ENCODE peak calls at places on chromosome 6, in four cellular contexts. U is HepG2, W is GM12878, C is K562. L is an unnamed sample.

GRCh38 chr6:32622545-32623401 is 14.4 kb upstream of the HLA-DQA1 start:
- DNase-seq in W (peak; percentile 96), C (peak; percentile 4), U (peak; percentile 28), L (peak; percentile 70)

GRCh38 chr6:14711056-14711703 is 534.7 kb upstream of the JARID2 start:
- DNase-seq in U (peak; percentile 28), C (peak; percentile 94), W (no peak), L (peak; percentile 53)

GRCh38 chr6:118934461-118935330 is at the start of gene MCM9:
- DNase-seq in W (peak; percentile 67), C (peak; percentile 96), U (peak; percentile 90), L (peak; percentile 95)

GRCh38 chr6:146985111-146985510 is 219.1 kb upstream of the STXBP5 start:
- DNase-seq in U (peak; percentile 97), W (no peak), C (peak; percentile 46), L (peak; percentile 40)

GRCh38 chr6:32973144-32973854 is 4.9 kb downstream of the BRD2 start:
- DNase-seq in C (peak; percentile 65), U (peak; percentile 50), W (no peak), L (no peak)

GRCh38 chr6:158926429-158926828 is 73.6 kb downstream of the RSPH3 start:
- DNase-seq in C (no peak), U (peak; percentile 13), W (no peak), L (no peak)

GRCh38 chr6:20630617-20631448 is 96.6 kb downstream of the CDKAL1 start:
- DNase-seq in U (peak; percentile 88), C (no peak), W (peak; percentile 9), L (no peak)

GRCh38 chr6:7833753-7834075 is 76.9 kb downstream of the TXNDC5 start:
- DNase-seq in U (no peak), W (no peak), C (no peak), L (no peak)

GRCh38 chr6:142570221-142570671 is 268.4 kb downstream of the ADGRG6 start:
- DNase-seq in W (no peak), C (no peak), U (peak; percentile 40), L (no peak)

GRCh38 chr6:125509477-125509876 is 207.7 kb upstream of the HDDC2 start:
- DNase-seq in W (no peak), C (no peak), U (no peak), L (no peak)

GRCh38 chr6:107144014-107144413 is 28.7 kb upstream of the BEND3 start:
- DNase-seq in C (no peak), U (no peak), W (no peak), L (no peak)

GRCh38 chr6:73630401-73630800 is 23.4 kb downstream of the SLC17A5 start:
- DNase-seq in C (no peak), U (no peak), W (no peak), L (no peak)

GRCh38 chr6:2469428-2469827 is 224.0 kb upstream of the GMDS start:
- DNase-seq in U (no peak), C (no peak), W (no peak), L (no peak)

GRCh38 chr6:165766457-165766856 is 103.4 kb upstream of the PDE10A start:
- DNase-seq in W (no peak), U (no peak), C (no peak), L (no peak)

GRCh38 chr6:14518515-14519217 is 401.1 kb downstream of the CD83 start:
- DNase-seq in C (no peak), W (no peak), U (no peak), L (no peak)

GRCh38 chr6:37308084-37308817 is 45.5 kb upstream of the RNF8 start:
- DNase-seq in W (no peak), U (no peak), C (no peak), L (peak; percentile 15)

GRCh38 chr6:7283676-7284075 is 29.3 kb downstream of the SSR1 start:
- DNase-seq in W (no peak), C (no peak), U (no peak), L (no peak)

GRCh38 chr6:134689676-134690447 is 260.0 kb downstream of the ALDH8A1 start:
- DNase-seq in C (no peak), U (no peak), W (no peak), L (no peak)

GRCh38 chr6:87473419-87473903 is 687 bp downstream of the SLC35A1 start:
- DNase-seq in C (no peak), W (peak; percentile 12), U (peak; percentile 20), L (no peak)

GRCh38 chr6:121305957-121306607 is 28.2 kb downstream of the TBC1D32 start:
- DNase-seq in W (no peak), U (peak; percentile 59), C (peak; percentile 52), L (peak; percentile 38)

GRCh38 chr6:113050010-113050893 is 703.1 kb downstream of the RFPL4B start:
- DNase-seq in C (peak; percentile 12), W (no peak), U (no peak), L (no peak)

GRCh38 chr6:2108700-2109306 is 136.6 kb downstream of the GMDS start:
- DNase-seq in U (peak; percentile 20), W (no peak), C (no peak), L (peak; percentile 61)

GRCh38 chr6:140957334-140957733 is 1175.4 kb upstream of the GJE1 start:
- DNase-seq in W (no peak), C (no peak), U (no peak), L (no peak)

GRCh38 chr6:69868961-69869360 is 2.6 kb downstream of the COL19A1 start:
- DNase-seq in C (no peak), W (no peak), U (no peak), L (no peak)

GRCh38 chr6:69866351-69867074 is at the start of gene COL19A1:
- DNase-seq in C (peak; percentile 4), U (no peak), W (peak; percentile 76), L (peak; percentile 45)

GRCh38 chr6:69868252-69868804 is 2.0 kb downstream of the COL19A1 start:
- DNase-seq in C (peak; percentile 6), W (no peak), U (no peak), L (no peak)

GRCh38 chr6:69865126-69865525 is 1.2 kb upstream of the COL19A1 start:
- DNase-seq in W (no peak), U (no peak), C (no peak), L (no peak)

GRCh38 chr6:69867075-69867911 is 937 bp downstream of the COL19A1 start:
- DNase-seq in C (peak; percentile 59), U (peak; percentile 12), W (no peak), L (peak; percentile 65)
- TF ChIP-seq FOXK2 in C (no peak), U (no peak), W (no peak), L (no peak)

GRCh38 chr6:163023700-163024099 is 295.9 kb downstream of the PACRG start:
- DNase-seq in C (no peak), U (no peak), W (no peak), L (no peak)

GRCh38 chr6:163021054-163021453 is 293.3 kb downstream of the PACRG start:
- DNase-seq in W (no peak), C (no peak), U (no peak), L (no peak)
- TF ChIP-seq FOXK2 in W (no peak), C (no peak), U (no peak), L (no peak)

GRCh38 chr6:136989591-136990578 is 54.9 kb downstream of the IL20RA start:
- DNase-seq in C (no peak), W (no peak), U (no peak), L (peak; percentile 67)

GRCh38 chr6:136990754-136991153 is 54.0 kb downstream of the IL20RA start:
- DNase-seq in W (no peak), C (no peak), U (no peak), L (no peak)

GRCh38 chr6:136992113-136992512 is 52.7 kb downstream of the IL20RA start:
- DNase-seq in W (no peak), C (no peak), U (no peak), L (no peak)

GRCh38 chr6:136991614-136992013 is 53.2 kb downstream of the IL20RA start:
- DNase-seq in W (no peak), C (no peak), U (no peak), L (no peak)

DNA sequence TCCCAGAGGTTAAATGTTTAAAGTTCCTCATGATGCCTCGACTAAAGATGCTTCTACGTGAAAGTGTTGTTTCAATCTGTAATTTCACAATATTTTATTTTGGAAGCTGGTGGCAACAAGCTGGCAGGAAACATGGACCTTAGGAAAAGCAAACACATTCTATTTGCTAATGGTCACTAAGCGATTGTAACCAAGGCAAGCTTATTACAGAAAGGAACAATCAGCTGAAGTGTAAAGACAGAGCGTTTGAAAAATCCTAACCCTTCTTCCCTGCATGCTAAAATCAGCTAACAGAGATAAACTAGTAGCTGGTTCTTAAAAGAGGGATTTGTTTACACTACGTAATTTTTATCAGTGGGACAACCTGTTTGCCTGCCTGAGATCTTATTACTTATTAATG is 50.0 kb downstream of the IL20RA start:
- DNase-seq in C (no peak), W (no peak), U (peak; percentile 57), L (no peak)
- TF ChIP-seq FOXK2 in C (no peak), W (no peak), U (no peak), L (no peak)

GRCh38 chr6:5302995-5303622 is 41.8 kb downstream of the FARS2 start:
- DNase-seq in C (peak; percentile 48), W (peak; percentile 41), U (peak; percentile 73), L (peak; percentile 52)
- TF ChIP-seq FOXK2 in C (no peak), W (no peak), U (no peak), L (no peak)

DNA sequence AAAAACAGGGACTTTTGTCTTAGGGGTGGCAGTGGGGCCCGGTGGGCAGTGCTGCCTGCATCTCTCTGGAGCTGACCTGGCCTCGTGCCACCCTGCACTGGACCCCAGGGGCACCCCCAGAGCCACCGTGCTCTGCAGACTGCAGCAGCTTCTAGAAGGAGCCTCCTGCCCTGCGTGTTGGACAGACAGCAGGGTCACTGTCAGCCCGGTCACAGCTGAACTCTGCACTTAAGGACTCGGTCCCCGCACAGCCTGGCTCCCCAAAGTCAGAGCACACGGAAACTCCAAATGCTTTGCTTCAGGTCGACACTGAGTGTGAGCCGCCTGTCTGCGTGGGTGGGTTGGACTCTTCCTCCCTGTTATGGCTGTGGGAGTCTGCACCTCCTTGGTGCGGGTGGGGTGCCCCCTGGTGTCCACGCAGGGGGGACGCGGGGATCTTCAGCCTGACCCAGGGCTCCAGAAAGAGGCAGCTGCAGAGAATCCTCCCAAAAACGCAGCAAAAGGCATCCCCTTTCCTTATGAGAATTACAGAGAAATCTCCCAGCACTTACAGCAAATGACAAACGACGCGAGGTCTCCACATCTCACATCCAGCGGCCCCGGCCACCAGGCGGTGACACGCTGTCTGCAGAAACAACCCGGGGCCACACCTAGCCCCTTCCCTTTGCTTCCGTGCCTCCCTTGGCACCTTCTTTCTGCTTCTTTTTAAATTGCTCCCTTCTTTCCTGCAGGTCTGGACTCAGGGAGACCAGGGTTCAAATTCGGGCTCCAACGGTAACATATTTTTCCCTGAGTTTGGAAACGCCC is 36.3 kb upstream of the DACT2 start:
- DNase-seq in W (no peak), C (peak; percentile 68), U (peak; percentile 49), L (peak; percentile 75)
- TF ChIP-seq FOXK2 in W (no peak), C (no peak), U (no peak), L (no peak)

DNA sequence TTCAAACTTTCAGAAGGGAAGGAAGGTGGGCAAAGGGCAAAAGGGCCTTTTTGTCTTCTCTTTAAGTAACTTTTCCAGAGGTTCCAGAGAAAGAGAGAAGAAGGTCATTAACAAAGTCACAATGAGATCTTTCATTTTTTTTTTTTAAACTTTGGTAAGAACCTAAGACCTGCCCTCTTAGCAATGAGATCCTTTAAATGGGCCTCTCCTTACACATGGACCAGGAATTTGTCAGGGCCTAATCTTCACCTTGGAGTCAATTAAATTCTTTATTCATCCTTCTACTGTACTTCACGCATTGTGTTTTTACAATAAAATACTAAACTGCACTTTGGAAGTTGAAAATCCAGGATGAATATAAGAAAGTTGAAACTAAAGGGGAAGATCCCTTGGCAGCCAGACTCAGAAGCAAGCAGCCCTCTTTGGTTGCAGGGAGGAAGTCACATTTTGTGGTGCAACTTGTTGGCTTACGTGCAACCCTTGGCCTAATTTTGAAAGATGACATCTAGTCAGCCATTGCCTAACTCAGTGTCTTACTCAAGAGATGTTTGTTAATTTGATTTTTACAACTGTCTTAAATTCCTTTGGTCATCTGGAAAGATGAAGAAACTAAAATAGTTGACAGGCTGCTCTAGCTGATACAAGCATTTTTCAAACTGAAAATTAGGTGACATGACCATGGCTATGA is 11.9 kb upstream of the TMEM170B start:
- DNase-seq in U (no peak), W (no peak), C (no peak), L (no peak)
- TF ChIP-seq FOXK2 in U (no peak), W (no peak), C (no peak), L (no peak)

L was measured in HEK293T.